ENCODE peak calls at places on chromosome 4, in seven cellular contexts. Q, S, U, A, I, C and M are unnamed samples.

GRCh38 chr4:139593091-139593564 is 37.1 kb upstream of the SETD7 start:
- DNase-seq in S (no peak), I (no peak), Q (no peak), C (no peak), U (peak; percentile 46), A (peak; percentile 60), M (no peak)

GRCh38 chr4:104064650-104065577 is 345.1 kb upstream of the TACR3 start:
- DNase-seq in A (peak; percentile 58), C (no peak), Q (peak; percentile 56), U (peak; percentile 33), I (peak; percentile 11), S (peak; percentile 55), M (peak; percentile 48)

GRCh38 chr4:1628892-1629703 is 55.0 kb downstream of the FAM53A start:
- DNase-seq in A (peak; percentile 92), U (peak; percentile 50), S (peak; percentile 96), I (peak; percentile 87), Q (no peak), C (peak; percentile 50), M (no peak)

GRCh38 chr4:138222041-138222440 is 20.1 kb downstream of the SLC7A11 start:
- DNase-seq in U (peak; percentile 66), S (no peak), I (no peak), Q (no peak), A (peak; percentile 7), C (no peak), M (peak; percentile 75)

GRCh38 chr4:61380865-61381264 is 180.7 kb downstream of the ADGRL3 start:
- DNase-seq in I (no peak), C (no peak), U (no peak), A (no peak), S (no peak), Q (no peak), M (no peak)

GRCh38 chr4:54439831-54440243 is 210.7 kb downstream of the PDGFRA start:
- DNase-seq in S (no peak), Q (no peak), I (no peak), U (peak; percentile 64), C (no peak), A (no peak), M (peak; percentile 32)

GRCh38 chr4:151957163-151957562 is 196.4 kb upstream of the GATB start:
- DNase-seq in U (no peak), C (no peak), I (no peak), A (peak; percentile 12), S (peak; percentile 6), Q (no peak), M (no peak)

GRCh38 chr4:7933631-7934510 is 5.8 kb downstream of the AFAP1 start:
- DNase-seq in C (no peak), Q (no peak), I (no peak), S (no peak), A (no peak), U (peak; percentile 39), M (no peak)

GRCh38 chr4:94127707-94128328 is 79.8 kb upstream of the SMARCAD1 start:
- DNase-seq in I (peak; percentile 28), Q (no peak), S (no peak), C (no peak), U (peak; percentile 43), A (peak; percentile 32), M (peak; percentile 30)

GRCh38 chr4:15084780-15085179 is 82.5 kb downstream of the CPEB2 start:
- DNase-seq in A (no peak), S (no peak), C (no peak), I (no peak), U (no peak), Q (no peak), M (no peak)

GRCh38 chr4:67776746-67777145 is 22.6 kb upstream of the GNRHR start:
- DNase-seq in A (no peak), Q (no peak), U (no peak), C (no peak), S (no peak), I (no peak), M (no peak)

GRCh38 chr4:20391224-20391623 is 139.5 kb downstream of the SLIT2 start:
- DNase-seq in U (no peak), I (no peak), S (no peak), Q (no peak), C (no peak), A (no peak), M (no peak)

GRCh38 chr4:99746443-99746842 is 70.2 kb upstream of the DAPP1 start:
- DNase-seq in I (no peak), Q (no peak), S (no peak), U (no peak), C (no peak), A (no peak), M (no peak)

GRCh38 chr4:7052923-7053715 is 9.9 kb downstream of the TADA2B start:
- DNase-seq in U (no peak), C (no peak), A (no peak), I (no peak), Q (no peak), S (no peak), M (no peak)

GRCh38 chr4:141350122-141350904 is 129.6 kb downstream of the ZNF330 start:
- DNase-seq in A (no peak), S (no peak), Q (no peak), I (no peak), U (peak; percentile 58), C (no peak), M (peak; percentile 91)

GRCh38 chr4:174505012-174505411 is 17.3 kb downstream of the HPGD start:
- DNase-seq in U (no peak), I (no peak), A (no peak), Q (no peak), S (no peak), C (no peak), M (no peak)